ENCODE peak calls at places on chromosomes 12 and 14, in eight cellular contexts. One of them, this sample, is unnamed.

GRCh38 chr14:49946320-49947141 is 53.6 kb downstream of the ARF6 start:
- DNase-seq in transverse colon: peak; percentile 49
- DNase-seq in body of pancreas: no peak
- DNase-seq in PC-3: peak; percentile 93
- DNase-seq in mesendoderm: no peak
- DNase-seq in SK-N-SH: peak; percentile 63
- DNase-seq in effector memory CD4-positive, alpha-beta T cell: no peak
- DNase-seq in fibroblast of lung: peak; percentile 81
- DNase-seq in this sample: peak; percentile 73

GRCh38 chr12:88753074-88753473 is 172.8 kb upstream of the KITLG start:
- DNase-seq in fibroblast of lung: peak; percentile 76
- DNase-seq in PC-3: no peak
- DNase-seq in effector memory CD4-positive, alpha-beta T cell: no peak
- DNase-seq in body of pancreas: no peak
- DNase-seq in mesendoderm: no peak
- DNase-seq in SK-N-SH: no peak
- DNase-seq in transverse colon: no peak
- DNase-seq in this sample: no peak

GRCh38 chr12:79547735-79548347 is 142.9 kb downstream of the PAWR start:
- DNase-seq in body of pancreas: peak; percentile 52
- DNase-seq in transverse colon: peak; percentile 43
- DNase-seq in effector memory CD4-positive, alpha-beta T cell: no peak
- DNase-seq in SK-N-SH: peak; percentile 56
- DNase-seq in PC-3: peak; percentile 91
- DNase-seq in mesendoderm: peak; percentile 90
- DNase-seq in fibroblast of lung: peak; percentile 71
- DNase-seq in this sample: peak; percentile 59

GRCh38 chr12:113445544-113446176 is 23.5 kb downstream of the SDSL start:
- DNase-seq in fibroblast of lung: no peak
- DNase-seq in PC-3: no peak
- DNase-seq in transverse colon: no peak
- DNase-seq in mesendoderm: no peak
- DNase-seq in SK-N-SH: no peak
- DNase-seq in effector memory CD4-positive, alpha-beta T cell: no peak
- DNase-seq in body of pancreas: no peak
- DNase-seq in this sample: no peak

GRCh38 chr12:52796839-52797528 is 1.1 kb upstream of the KRT3 start:
- DNase-seq in transverse colon: no peak
- DNase-seq in PC-3: peak; percentile 45
- DNase-seq in SK-N-SH: no peak
- DNase-seq in body of pancreas: no peak
- DNase-seq in effector memory CD4-positive, alpha-beta T cell: no peak
- DNase-seq in fibroblast of lung: no peak
- DNase-seq in mesendoderm: no peak
- DNase-seq in this sample: no peak

GRCh38 chr14:67514650-67515385 is 18.3 kb upstream of the PLEKHH1 start:
- DNase-seq in SK-N-SH: peak; percentile 83
- DNase-seq in mesendoderm: no peak
- DNase-seq in PC-3: peak; percentile 35
- DNase-seq in fibroblast of lung: peak; percentile 38
- DNase-seq in transverse colon: peak; percentile 62
- DNase-seq in body of pancreas: peak; percentile 47
- DNase-seq in effector memory CD4-positive, alpha-beta T cell: peak; percentile 19
- DNase-seq in this sample: peak; percentile 52

GRCh38 chr12:74412607-74413230 is 124.9 kb upstream of the ATXN7L3B start:
- DNase-seq in PC-3: peak; percentile 70
- DNase-seq in mesendoderm: peak; percentile 19
- DNase-seq in SK-N-SH: no peak
- DNase-seq in effector memory CD4-positive, alpha-beta T cell: no peak
- DNase-seq in fibroblast of lung: peak; percentile 10
- DNase-seq in transverse colon: no peak
- DNase-seq in body of pancreas: no peak
- DNase-seq in this sample: no peak

GRCh38 chr14:69263364-69263763 is 3.4 kb downstream of the GALNT16 start:
- DNase-seq in fibroblast of lung: peak; percentile 92
- DNase-seq in PC-3: peak; percentile 60
- DNase-seq in SK-N-SH: peak; percentile 53
- DNase-seq in transverse colon: peak; percentile 18
- DNase-seq in effector memory CD4-positive, alpha-beta T cell: no peak
- DNase-seq in mesendoderm: no peak
- DNase-seq in body of pancreas: peak; percentile 20
- DNase-seq in this sample: no peak

GRCh38 chr12:49094104-49094948 is at the start of gene DHH:
- DNase-seq in mesendoderm: no peak
- DNase-seq in body of pancreas: no peak
- DNase-seq in transverse colon: no peak
- DNase-seq in fibroblast of lung: peak; percentile 9
- DNase-seq in effector memory CD4-positive, alpha-beta T cell: no peak
- DNase-seq in SK-N-SH: peak; percentile 72
- DNase-seq in PC-3: peak; percentile 18
- DNase-seq in this sample: no peak

GRCh38 chr12:89945123-89945522 is 236.5 kb upstream of the ATP2B1 start:
- DNase-seq in body of pancreas: no peak
- DNase-seq in effector memory CD4-positive, alpha-beta T cell: no peak
- DNase-seq in PC-3: no peak
- DNase-seq in fibroblast of lung: no peak
- DNase-seq in SK-N-SH: no peak
- DNase-seq in mesendoderm: no peak
- DNase-seq in transverse colon: no peak
- DNase-seq in this sample: no peak

GRCh38 chr14:81673930-81674329 is 140.3 kb upstream of the SEL1L start:
- DNase-seq in transverse colon: no peak
- DNase-seq in PC-3: no peak
- DNase-seq in mesendoderm: no peak
- DNase-seq in SK-N-SH: no peak
- DNase-seq in body of pancreas: no peak
- DNase-seq in fibroblast of lung: no peak
- DNase-seq in effector memory CD4-positive, alpha-beta T cell: no peak
- DNase-seq in this sample: no peak

GRCh38 chr12:113161415-113162016 is 12.0 kb downstream of the CFAP73 start:
- DNase-seq in PC-3: peak; percentile 24
- DNase-seq in body of pancreas: no peak
- DNase-seq in effector memory CD4-positive, alpha-beta T cell: no peak
- DNase-seq in transverse colon: no peak
- DNase-seq in fibroblast of lung: peak; percentile 52
- DNase-seq in mesendoderm: peak; percentile 99
- DNase-seq in SK-N-SH: peak; percentile 95
- DNase-seq in this sample: no peak

GRCh38 chr12:43540474-43540873 is 11.5 kb downstream of the ADAMTS20 start:
- DNase-seq in fibroblast of lung: no peak
- DNase-seq in body of pancreas: no peak
- DNase-seq in PC-3: no peak
- DNase-seq in mesendoderm: no peak
- DNase-seq in SK-N-SH: no peak
- DNase-seq in transverse colon: no peak
- DNase-seq in effector memory CD4-positive, alpha-beta T cell: no peak
- DNase-seq in this sample: no peak

GRCh38 chr12:48176417-48176751 is 7.1 kb upstream of the CCDC184 start:
- DNase-seq in fibroblast of lung: no peak
- DNase-seq in SK-N-SH: no peak
- DNase-seq in effector memory CD4-positive, alpha-beta T cell: no peak
- DNase-seq in transverse colon: no peak
- DNase-seq in mesendoderm: no peak
- DNase-seq in body of pancreas: no peak
- DNase-seq in PC-3: no peak
- DNase-seq in this sample: no peak

GRCh38 chr12:13173537-13173936 is 23.0 kb upstream of the EMP1 start:
- DNase-seq in fibroblast of lung: peak; percentile 97
- DNase-seq in transverse colon: peak; percentile 41
- DNase-seq in mesendoderm: peak; percentile 65
- DNase-seq in body of pancreas: no peak
- DNase-seq in SK-N-SH: no peak
- DNase-seq in PC-3: peak; percentile 75
- DNase-seq in effector memory CD4-positive, alpha-beta T cell: no peak
- DNase-seq in this sample: peak; percentile 29

GRCh38 chr12:13173012-13173441 is 23.5 kb upstream of the EMP1 start:
- DNase-seq in body of pancreas: no peak
- DNase-seq in mesendoderm: no peak
- DNase-seq in effector memory CD4-positive, alpha-beta T cell: no peak
- DNase-seq in fibroblast of lung: peak; percentile 78
- DNase-seq in SK-N-SH: no peak
- DNase-seq in PC-3: no peak
- DNase-seq in transverse colon: no peak
- DNase-seq in this sample: peak; percentile 16

GRCh38 chr12:13169255-13169654 is 27.3 kb upstream of the EMP1 start:
- DNase-seq in body of pancreas: no peak
- DNase-seq in effector memory CD4-positive, alpha-beta T cell: no peak
- DNase-seq in PC-3: no peak
- DNase-seq in fibroblast of lung: no peak
- DNase-seq in mesendoderm: no peak
- DNase-seq in SK-N-SH: no peak
- DNase-seq in transverse colon: no peak
- DNase-seq in this sample: no peak

GRCh38 chr12:13171921-13172859 is 24.3 kb upstream of the EMP1 start:
- DNase-seq in SK-N-SH: no peak
- DNase-seq in mesendoderm: peak; percentile 95
- DNase-seq in body of pancreas: no peak
- DNase-seq in fibroblast of lung: peak; percentile 69
- DNase-seq in PC-3: peak; percentile 64
- DNase-seq in transverse colon: peak; percentile 30
- DNase-seq in effector memory CD4-positive, alpha-beta T cell: no peak
- DNase-seq in this sample: peak; percentile 16

DNA sequence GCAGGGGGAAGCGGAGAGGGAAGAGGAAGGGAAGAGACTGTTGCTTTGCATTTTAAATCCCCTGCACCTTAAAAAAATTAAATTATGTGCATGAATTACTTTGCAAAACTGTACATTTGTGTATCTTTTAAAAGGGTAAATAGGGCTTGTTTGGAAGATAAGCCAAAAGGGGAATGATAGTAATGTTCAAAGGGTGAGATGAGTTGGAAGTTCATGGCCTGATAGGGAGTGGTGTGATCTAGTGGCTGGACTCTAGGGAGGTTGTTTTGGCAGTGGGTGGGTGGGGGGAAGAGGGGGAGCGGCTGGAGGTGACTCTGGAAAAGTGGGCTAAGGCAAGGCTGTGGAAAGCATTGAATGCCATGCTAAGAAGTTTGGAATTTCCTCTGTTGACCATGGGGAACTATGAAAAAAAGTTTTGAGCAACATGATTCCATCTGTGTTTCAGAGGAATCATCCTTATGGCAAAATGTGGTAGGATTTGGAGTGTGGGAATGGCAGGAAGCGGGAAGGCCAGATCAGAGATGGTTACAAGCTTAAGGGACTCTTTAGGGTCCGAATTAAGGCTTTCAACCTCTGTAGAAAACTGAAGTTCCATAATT is 25.5 kb upstream of the EMP1 start:
- DNase-seq in SK-N-SH: no peak
- DNase-seq in PC-3: no peak
- DNase-seq in transverse colon: no peak
- DNase-seq in mesendoderm: no peak
- DNase-seq in body of pancreas: no peak
- DNase-seq in fibroblast of lung: peak; percentile 30
- DNase-seq in effector memory CD4-positive, alpha-beta T cell: no peak
- DNase-seq in this sample: no peak
- H3K4me3 ChIP-seq in SK-N-SH: no peak overlapping the region
- H3K4me3 ChIP-seq in PC-3: no peak overlapping the region
- H3K4me3 ChIP-seq in transverse colon: no peak overlapping the region
- H3K4me3 ChIP-seq in mesendoderm: no peak overlapping the region
- H3K4me3 ChIP-seq in body of pancreas: no peak overlapping the region
- H3K4me3 ChIP-seq in fibroblast of lung: no peak overlapping the region
- H3K4me3 ChIP-seq in effector memory CD4-positive, alpha-beta T cell: no peak overlapping the region
- H3K4me3 ChIP-seq in this sample: no peak overlapping the region

DNA sequence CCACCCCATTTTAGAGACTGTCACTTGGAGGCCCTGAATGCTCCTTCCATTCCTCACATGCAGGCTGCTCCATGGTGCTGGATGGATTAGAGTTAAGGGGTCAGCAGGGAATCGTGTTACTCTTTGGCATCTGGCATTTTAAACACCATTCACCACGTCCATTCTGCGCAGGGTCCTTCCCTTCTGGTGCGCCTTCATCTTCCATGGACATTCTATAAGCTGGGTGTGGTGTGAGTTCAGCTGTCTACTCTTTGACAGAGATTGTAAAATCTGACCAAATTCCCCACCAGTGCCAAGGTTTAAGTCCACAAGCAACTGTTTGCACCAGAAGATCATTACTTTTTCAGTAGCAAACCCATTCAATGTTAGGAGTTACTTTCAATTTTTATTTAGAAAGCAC is 47.8 kb downstream of the GIT2 start:
- DNase-seq in SK-N-SH: no peak
- DNase-seq in mesendoderm: no peak
- DNase-seq in fibroblast of lung: no peak
- DNase-seq in PC-3: no peak
- DNase-seq in transverse colon: no peak
- DNase-seq in body of pancreas: no peak
- DNase-seq in effector memory CD4-positive, alpha-beta T cell: no peak
- DNase-seq in this sample: no peak
- H3K4me1 ChIP-seq in SK-N-SH: peaks cover 10% of the 10 kb centered on the region
- H3K4me1 ChIP-seq in mesendoderm: peaks cover 4% of the 10 kb centered on the region
- H3K4me1 ChIP-seq in fibroblast of lung: peaks cover 60% of the 10 kb centered on the region
- H3K4me1 ChIP-seq in PC-3: peaks cover 24% of the 10 kb centered on the region
- H3K4me1 ChIP-seq in transverse colon: peaks cover 14% of the 10 kb centered on the region
- H3K4me1 ChIP-seq in body of pancreas: peaks cover 73% of the 10 kb centered on the region
- H3K4me1 ChIP-seq in effector memory CD4-positive, alpha-beta T cell: peaks cover 12% of the 10 kb centered on the region
- H3K4me1 ChIP-seq in this sample: peaks cover 4% of the 10 kb centered on the region

GRCh38 chr12:95201056-95201670 is 16.1 kb downstream of the FGD6 start:
- DNase-seq in PC-3: peak; percentile 87
- DNase-seq in transverse colon: no peak
- DNase-seq in fibroblast of lung: peak; percentile 71
- DNase-seq in SK-N-SH: no peak
- DNase-seq in mesendoderm: no peak
- DNase-seq in effector memory CD4-positive, alpha-beta T cell: no peak
- DNase-seq in body of pancreas: no peak
- DNase-seq in this sample: peak; percentile 67
- H3K4me3 ChIP-seq in PC-3: peak overlapping the region; percentile 60
- H3K4me3 ChIP-seq in transverse colon: no peak overlapping the region
- H3K4me3 ChIP-seq in fibroblast of lung: no peak overlapping the region
- H3K4me3 ChIP-seq in SK-N-SH: no peak overlapping the region
- H3K4me3 ChIP-seq in mesendoderm: no peak overlapping the region
- H3K4me3 ChIP-seq in effector memory CD4-positive, alpha-beta T cell: no peak overlapping the region
- H3K4me3 ChIP-seq in body of pancreas: no peak overlapping the region
- H3K4me3 ChIP-seq in this sample: no peak overlapping the region

GRCh38 chr12:14403293-14403692 is 37.8 kb downstream of the ATF7IP start:
- DNase-seq in effector memory CD4-positive, alpha-beta T cell: no peak
- DNase-seq in PC-3: no peak
- DNase-seq in mesendoderm: no peak
- DNase-seq in body of pancreas: no peak
- DNase-seq in fibroblast of lung: no peak
- DNase-seq in SK-N-SH: no peak
- DNase-seq in transverse colon: no peak
- DNase-seq in this sample: no peak

GRCh38 chr12:14410841-14411569 is 45.5 kb downstream of the ATF7IP start:
- DNase-seq in effector memory CD4-positive, alpha-beta T cell: peak; percentile 30
- DNase-seq in transverse colon: no peak
- DNase-seq in mesendoderm: no peak
- DNase-seq in body of pancreas: no peak
- DNase-seq in PC-3: peak; percentile 63
- DNase-seq in fibroblast of lung: peak; percentile 72
- DNase-seq in SK-N-SH: no peak
- DNase-seq in this sample: no peak

GRCh38 chr12:14410177-14410576 is 44.7 kb downstream of the ATF7IP start:
- DNase-seq in mesendoderm: no peak
- DNase-seq in transverse colon: no peak
- DNase-seq in fibroblast of lung: peak; percentile 75
- DNase-seq in SK-N-SH: no peak
- DNase-seq in PC-3: no peak
- DNase-seq in body of pancreas: no peak
- DNase-seq in effector memory CD4-positive, alpha-beta T cell: no peak
- DNase-seq in this sample: no peak

GRCh38 chr12:14403711-14404164 is 38.3 kb downstream of the ATF7IP start:
- DNase-seq in PC-3: peak; percentile 29
- DNase-seq in SK-N-SH: peak; percentile 39
- DNase-seq in body of pancreas: no peak
- DNase-seq in effector memory CD4-positive, alpha-beta T cell: no peak
- DNase-seq in mesendoderm: no peak
- DNase-seq in fibroblast of lung: peak; percentile 88
- DNase-seq in transverse colon: no peak
- DNase-seq in this sample: peak; percentile 51

GRCh38 chr12:14408208-14408607 is 42.7 kb downstream of the ATF7IP start:
- DNase-seq in PC-3: peak; percentile 15
- DNase-seq in SK-N-SH: peak; percentile 13
- DNase-seq in effector memory CD4-positive, alpha-beta T cell: no peak
- DNase-seq in transverse colon: no peak
- DNase-seq in fibroblast of lung: peak; percentile 63
- DNase-seq in body of pancreas: no peak
- DNase-seq in mesendoderm: peak; percentile 65
- DNase-seq in this sample: no peak
- H3K4me1 ChIP-seq in PC-3: peaks cover 22% of the 10 kb centered on the region
- H3K4me1 ChIP-seq in SK-N-SH: peaks cover 10% of the 10 kb centered on the region
- H3K4me1 ChIP-seq in effector memory CD4-positive, alpha-beta T cell: peaks cover 30% of the 10 kb centered on the region
- H3K4me1 ChIP-seq in transverse colon: peaks cover 12% of the 10 kb centered on the region
- H3K4me1 ChIP-seq in fibroblast of lung: peaks cover 3% of the 10 kb centered on the region
- H3K4me1 ChIP-seq in body of pancreas: peaks cover 16% of the 10 kb centered on the region
- H3K4me1 ChIP-seq in mesendoderm: no peaks in the 10 kb centered on the region
- H3K4me1 ChIP-seq in this sample: no peaks in the 10 kb centered on the region